ENCODE peak calls at places on chromosomes 5 and 9, in four cellular contexts. F is K562, S is HepG2, I is fibroblast of lung. B is an unnamed sample.

GRCh38 chr5:135890867-135891266 is 4.8 kb downstream of the IL9 start:
- DNase-seq in S (no peak), I (no peak), F (no peak), B (no peak)

GRCh38 chr9:82736126-82736525 is 326.8 kb downstream of the RASEF start:
- DNase-seq in F (no peak), I (no peak), S (no peak), B (no peak)

GRCh38 chr5:149014634-149015033 is 48.2 kb downstream of the SH3TC2 start:
- DNase-seq in I (no peak), S (no peak), F (no peak), B (no peak)

GRCh38 chr5:159463590-159464321 is 133.5 kb upstream of the IL12B start:
- DNase-seq in F (no peak), I (no peak), S (peak; percentile 89), B (peak; percentile 39)

GRCh38 chr5:14917719-14918118 is 46.1 kb upstream of the ANKH start:
- DNase-seq in I (no peak), S (no peak), F (no peak), B (no peak)

GRCh38 chr9:100759166-100759565 is 181.3 kb downstream of the CAVIN4 start:
- DNase-seq in I (no peak), F (no peak), S (no peak), B (no peak)

GRCh38 chr5:96384353-96384752 is 48.7 kb downstream of the PCSK1 start:
- DNase-seq in S (peak; percentile 5), I (peak; percentile 69), F (no peak), B (no peak)

GRCh38 chr9:110257097-110257955 is 1.0 kb upstream of the TXN start:
- DNase-seq in I (no peak), S (peak; percentile 27), F (peak; percentile 38), B (peak; percentile 32)

GRCh38 chr5:60024104-60024503 is 130.6 kb upstream of the PDE4D start:
- DNase-seq in I (no peak), S (no peak), F (no peak), B (no peak)

GRCh38 chr9:131999692-132000551 is 79.7 kb downstream of the MED27 start:
- DNase-seq in S (no peak), F (no peak), I (peak; percentile 68), B (no peak)

GRCh38 chr9:2164268-2164667 is 149.1 kb downstream of the SMARCA2 start:
- DNase-seq in F (no peak), I (no peak), S (no peak), B (no peak)

GRCh38 chr5:14105717-14106435 is 37.3 kb upstream of the TRIO start:
- DNase-seq in F (no peak), I (peak; percentile 73), S (peak; percentile 22), B (peak; percentile 18)

GRCh38 chr5:36756089-36756488 is 120.5 kb upstream of the NIPBL start:
- DNase-seq in I (no peak), S (no peak), F (no peak), B (peak; percentile 14)

GRCh38 chr5:98163796-98164493 is 609.5 kb upstream of the RGMB start:
- DNase-seq in S (no peak), F (no peak), I (no peak), B (no peak)

GRCh38 chr9:6356904-6357303 is 28.7 kb downstream of the TPD52L3 start:
- DNase-seq in I (no peak), F (no peak), S (no peak), B (no peak)

GRCh38 chr5:39578887-39579497 is 154.2 kb upstream of the DAB2 start:
- DNase-seq in F (peak; percentile 25), S (no peak), I (peak; percentile 67), B (peak; percentile 32)

GRCh38 chr9:26955921-26956886 is at the start of gene IFT74:
- DNase-seq in S (peak; percentile 96), I (peak; percentile 99), F (peak; percentile 90), B (peak; percentile 99)

GRCh38 chr5:165573445-165573844 is 2068.0 kb downstream of the MAT2B start:
- DNase-seq in I (peak; percentile 16), F (no peak), S (no peak), B (no peak)

GRCh38 chr5:133873936-133874585 is 94.4 kb downstream of the C5orf15 start:
- DNase-seq in S (no peak), F (no peak), I (peak; percentile 21), B (no peak)

GRCh38 chr5:67696446-67696845 is 499.8 kb upstream of the CD180 start:
- DNase-seq in F (no peak), S (no peak), I (no peak), B (no peak)

GRCh38 chr9:30329441-30329840 is 2055.0 kb upstream of the ACO1 start:
- DNase-seq in F (no peak), S (no peak), I (no peak), B (no peak)

GRCh38 chr9:6218099-6218502 is 2.5 kb downstream of the IL33 start:
- DNase-seq in I (peak; percentile 53), F (no peak), S (no peak), B (no peak)

GRCh38 chr5:56270568-56271392 is 37.6 kb upstream of the ANKRD55 start:
- DNase-seq in I (peak; percentile 90), S (peak; percentile 73), F (peak; percentile 84), B (peak; percentile 92)

GRCh38 chr5:178560911-178561310 is 29.3 kb downstream of the COL23A1 start:
- DNase-seq in I (no peak), F (no peak), S (no peak), B (no peak)

GRCh38 chr5:152549709-152550108 is 144.6 kb upstream of the NMUR2 start:
- DNase-seq in I (no peak), F (no peak), S (no peak), B (no peak)

GRCh38 chr9:133735415-133735775 is 2.8 kb downstream of the SARDH start:
- DNase-seq in S (no peak), F (no peak), I (no peak), B (no peak)

GRCh38 chr5:128081111-128081865 is 2.3 kb upstream of the SLC12A2 start:
- DNase-seq in I (peak; percentile 33), F (peak; percentile 33), S (no peak), B (no peak)
- H2AFZ ChIP-seq in I (no peak overlapping the region), F (peak overlapping the region; percentile 95), S (no peak overlapping the region), B (no peak overlapping the region)

DNA sequence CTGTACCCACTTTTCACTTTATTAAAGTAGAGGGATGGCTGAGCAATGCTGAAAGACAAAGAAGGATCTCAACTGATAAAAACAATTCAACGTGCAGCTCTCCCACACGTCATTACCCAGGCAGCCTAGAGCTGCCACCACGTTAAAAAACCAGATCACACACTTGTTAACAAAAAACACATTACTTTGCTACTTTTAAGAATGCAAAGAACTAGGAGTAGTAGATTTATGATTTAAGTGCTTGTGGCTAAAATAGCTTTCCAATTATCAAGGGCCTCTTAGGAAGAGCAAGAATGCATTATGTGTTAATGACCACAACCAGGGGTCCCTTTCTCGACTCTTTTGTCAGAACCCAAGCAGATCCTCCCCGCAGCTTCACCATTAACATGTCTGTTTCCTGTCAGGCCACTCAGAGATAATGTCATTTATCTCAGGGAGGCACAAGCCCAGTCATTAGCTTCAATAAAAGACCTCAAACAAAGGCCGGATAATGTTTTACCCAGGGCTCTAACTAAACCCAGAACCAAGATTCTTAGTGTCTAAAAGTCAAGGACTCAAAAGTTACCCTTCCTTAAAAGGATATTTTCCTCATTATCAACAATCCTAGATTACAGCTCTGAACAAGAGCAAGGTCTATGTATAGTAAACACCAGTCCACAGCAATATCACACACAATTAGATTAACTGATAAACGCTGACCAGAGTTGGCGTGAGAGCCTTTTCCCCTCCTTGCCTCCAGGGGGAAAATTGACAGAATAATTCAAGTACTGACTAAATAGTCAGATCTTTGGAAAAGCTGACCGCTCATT is 7.5 kb downstream of the ZNF608 start:
- DNase-seq in I (no peak), F (no peak), S (no peak), B (peak; percentile 63)
- TF ChIP-seq CTCF in I (peak; percentile 16), F (no peak), S (no peak), B (peak; percentile 31)

GRCh38 chr5:58481066-58481676 is 10.1 kb upstream of the GAPT start:
- DNase-seq in F (no peak), I (no peak), S (no peak), B (no peak)

GRCh38 chr5:58482536-58482935 is 8.7 kb upstream of the GAPT start:
- DNase-seq in S (no peak), I (no peak), F (no peak), B (no peak)

GRCh38 chr5:58481828-58482227 is 9.4 kb upstream of the GAPT start:
- DNase-seq in F (no peak), S (no peak), I (no peak), B (no peak)

GRCh38 chr5:58475404-58475803 is 15.5 kb upstream of the PLK2 start:
- DNase-seq in I (no peak), F (no peak), S (no peak), B (no peak)

GRCh38 chr5:58477760-58478159 is 13.5 kb upstream of the GAPT start:
- DNase-seq in I (no peak), S (no peak), F (no peak), B (no peak)
- H2AFZ ChIP-seq in I (no peak overlapping the region), S (no peak overlapping the region), F (no peak overlapping the region), B (no peak overlapping the region)

DNA sequence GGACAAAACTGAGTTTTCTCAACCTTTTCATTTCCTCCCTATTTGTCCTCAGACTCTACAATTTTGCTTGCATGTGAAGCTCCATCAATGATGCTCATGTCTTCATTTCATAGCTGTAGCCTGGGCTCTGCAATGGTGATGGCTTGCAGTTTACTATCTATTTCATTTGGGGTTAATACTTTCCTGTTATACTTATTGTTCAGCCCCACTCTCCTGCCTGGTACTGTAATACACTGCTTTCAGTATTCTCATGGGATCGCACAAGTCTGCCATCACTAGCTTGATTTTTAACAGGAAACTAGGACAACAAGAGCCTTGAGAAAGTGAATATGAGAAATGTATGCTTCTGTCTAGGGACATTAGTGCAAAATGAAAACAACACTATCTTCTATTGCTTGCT is 84.2 kb upstream of the SEMA6A start:
- DNase-seq in I (no peak), F (no peak), S (no peak), B (no peak)
- TF ChIP-seq CTCF in I (no peak), F (no peak), S (no peak), B (no peak)

GRCh38 chr9:24479266-24479665 is 66.4 kb downstream of the IZUMO3 start:
- DNase-seq in F (no peak), I (no peak), S (no peak), B (no peak)
- H2AFZ ChIP-seq in F (no peak overlapping the region), I (no peak overlapping the region), S (no peak overlapping the region), B (peak overlapping the region; percentile 59)

GRCh38 chr9:135974220-135974573 is 13.0 kb upstream of the UBAC1 start:
- DNase-seq in I (no peak), F (no peak), S (no peak), B (no peak)
- TF ChIP-seq CTCF in I (no peak), F (peak; percentile 52), S (no peak), B (no peak)

GRCh38 chr9:126430124-126430523 is 103.5 kb downstream of the MVB12B start:
- DNase-seq in F (no peak), S (no peak), I (no peak), B (no peak)
- H2AFZ ChIP-seq in F (no peak overlapping the region), S (no peak overlapping the region), I (no peak overlapping the region), B (no peak overlapping the region)

GRCh38 chr5:173852790-173853350 is 35.3 kb upstream of the CPEB4 start:
- DNase-seq in F (no peak), I (no peak), S (no peak), B (no peak)

GRCh38 chr5:173855162-173855994 is 32.8 kb upstream of the CPEB4 start:
- DNase-seq in I (no peak), S (no peak), F (peak; percentile 97), B (no peak)

GRCh38 chr5:173855995-173856656 is 32.0 kb upstream of the CPEB4 start:
- DNase-seq in S (no peak), F (no peak), I (no peak), B (no peak)

GRCh38 chr5:173851595-173852248 is 36.4 kb upstream of the CPEB4 start:
- DNase-seq in I (no peak), F (peak; percentile 57), S (no peak), B (no peak)

GRCh38 chr5:173853370-173854131 is 34.6 kb upstream of the CPEB4 start:
- DNase-seq in I (no peak), S (no peak), F (peak; percentile 97), B (no peak)
- TF ChIP-seq CTCF in I (no peak), S (no peak), F (peak; percentile 1), B (no peak)